ENCODE peak calls at places on chromosomes 12 and 14, in ten cellular contexts. G, J, O, N, E, Y, Q, Z, L and S are unnamed samples.
A peak's percentile ranks its signal among the peaks of the same experiment; 100 is the strongest.

GRCh38 chr14:73007835-73008234 is 19.1 kb downstream of the ZFYVE1 start:
- DNase-seq in G (no peak), J (peak; percentile 15), O (no peak), N (no peak), E (no peak), Y (no peak), Q (peak; percentile 45), Z (no peak), L (no peak), S (peak; percentile 71)

GRCh38 chr12:1534708-1535107 is 59.7 kb downstream of the FBXL14 start:
- DNase-seq in G (no peak), J (no peak), O (no peak), N (no peak), E (no peak), Y (no peak), Q (no peak), Z (no peak), L (no peak), S (no peak)

GRCh38 chr14:50031534-50032313 is 84.6 kb downstream of the VCPKMT start:
- DNase-seq in G (no peak), J (no peak), O (peak; percentile 45), N (no peak), E (no peak), Y (no peak), Q (peak; percentile 45), Z (no peak), L (no peak), S (no peak)

GRCh38 chr14:61213116-61213720 is 67.9 kb downstream of the TMEM30B start:
- DNase-seq in G (no peak), J (no peak), O (peak; percentile 49), N (no peak), E (no peak), Y (no peak), Q (no peak), Z (no peak), L (no peak), S (no peak)

GRCh38 chr14:30990766-30991165 is 34.7 kb upstream of the AP4S1 start:
- DNase-seq in G (no peak), J (no peak), O (peak; percentile 54), N (no peak), E (no peak), Y (no peak), Q (no peak), Z (no peak), L (no peak), S (no peak)

GRCh38 chr12:69844836-69845235 is 19.8 kb downstream of the MYRFL start:
- DNase-seq in G (no peak), J (no peak), O (no peak), N (no peak), E (no peak), Y (no peak), Q (no peak), Z (no peak), L (no peak), S (no peak)

GRCh38 chr14:90383731-90384542 is 12.9 kb upstream of the CALM1 start:
- DNase-seq in G (peak; percentile 60), J (peak; percentile 13), O (peak; percentile 46), N (peak; percentile 81), E (peak; percentile 58), Y (peak; percentile 69), Q (peak; percentile 59), Z (peak; percentile 66), L (no peak), S (peak; percentile 73)

GRCh38 chr12:114671664-114672476 is 12.1 kb downstream of the TBX3 start:
- DNase-seq in G (peak; percentile 44), J (no peak), O (peak; percentile 69), N (no peak), E (no peak), Y (no peak), Q (no peak), Z (peak; percentile 63), L (no peak), S (peak; percentile 64)

DNA sequence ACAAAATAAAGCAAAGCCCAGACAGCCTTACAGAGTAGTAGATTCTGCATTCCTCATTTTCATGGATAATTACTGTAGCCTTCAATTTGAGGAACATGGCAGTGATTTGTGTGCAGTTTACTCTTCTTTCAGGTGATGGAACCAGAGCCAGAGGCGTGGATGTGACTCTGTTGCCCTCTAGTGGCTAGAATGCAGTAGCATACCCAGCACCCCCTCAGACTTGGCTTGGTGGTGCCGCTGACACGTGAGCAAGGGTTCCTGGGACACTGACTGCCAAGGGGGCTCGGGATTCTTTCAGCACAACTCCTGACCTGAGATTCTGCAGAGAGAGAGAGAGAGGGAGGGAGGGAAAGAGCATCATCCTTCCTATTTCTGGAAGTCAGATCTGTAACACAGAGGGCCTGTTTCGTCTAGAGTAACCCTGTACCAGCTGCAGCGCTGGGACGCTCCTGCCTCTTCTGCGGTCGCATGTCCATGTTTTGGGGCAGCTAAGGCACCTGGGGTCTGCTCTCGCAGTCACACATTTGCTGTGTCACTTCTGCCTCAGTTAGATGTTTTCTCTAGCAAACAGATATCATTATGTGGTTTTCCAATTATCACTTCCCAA is 428.0 kb downstream of the NRXN3 start:
- DNase-seq in G (peak; percentile 11), J (peak; percentile 44), O (peak; percentile 26), N (peak; percentile 63), E (peak; percentile 27), Y (peak; percentile 42), Q (peak; percentile 19), Z (peak; percentile 18), L (peak; percentile 68), S (peak; percentile 48)
- TF ChIP-seq CTCF in G (no peak), J (peak; percentile 87), O (peak; percentile 87), N (peak; percentile 15), E (peak; percentile 79), Y (peak; percentile 73), Q (peak; percentile 69), Z (peak; percentile 57), L (peak; percentile 79), S (peak; percentile 81)

GRCh38 chr14:92460916-92461579 is 52.5 kb upstream of the RIN3 start:
- DNase-seq in G (no peak), J (no peak), O (peak; percentile 82), N (peak; percentile 43), E (no peak), Y (peak; percentile 44), Q (no peak), Z (no peak), L (no peak), S (no peak)

GRCh38 chr14:92458136-92458958 is 55.2 kb upstream of the RIN3 start:
- DNase-seq in G (no peak), J (no peak), O (no peak), N (peak; percentile 36), E (no peak), Y (no peak), Q (no peak), Z (no peak), L (no peak), S (no peak)

GRCh38 chr14:92458959-92459478 is 54.6 kb upstream of the RIN3 start:
- DNase-seq in G (no peak), J (no peak), O (no peak), N (peak; percentile 39), E (no peak), Y (no peak), Q (no peak), Z (no peak), L (no peak), S (no peak)

GRCh38 chr14:92460541-92460915 is 53.1 kb upstream of the RIN3 start:
- DNase-seq in G (no peak), J (no peak), O (no peak), N (peak; percentile 36), E (no peak), Y (no peak), Q (no peak), Z (no peak), L (no peak), S (no peak)

DNA sequence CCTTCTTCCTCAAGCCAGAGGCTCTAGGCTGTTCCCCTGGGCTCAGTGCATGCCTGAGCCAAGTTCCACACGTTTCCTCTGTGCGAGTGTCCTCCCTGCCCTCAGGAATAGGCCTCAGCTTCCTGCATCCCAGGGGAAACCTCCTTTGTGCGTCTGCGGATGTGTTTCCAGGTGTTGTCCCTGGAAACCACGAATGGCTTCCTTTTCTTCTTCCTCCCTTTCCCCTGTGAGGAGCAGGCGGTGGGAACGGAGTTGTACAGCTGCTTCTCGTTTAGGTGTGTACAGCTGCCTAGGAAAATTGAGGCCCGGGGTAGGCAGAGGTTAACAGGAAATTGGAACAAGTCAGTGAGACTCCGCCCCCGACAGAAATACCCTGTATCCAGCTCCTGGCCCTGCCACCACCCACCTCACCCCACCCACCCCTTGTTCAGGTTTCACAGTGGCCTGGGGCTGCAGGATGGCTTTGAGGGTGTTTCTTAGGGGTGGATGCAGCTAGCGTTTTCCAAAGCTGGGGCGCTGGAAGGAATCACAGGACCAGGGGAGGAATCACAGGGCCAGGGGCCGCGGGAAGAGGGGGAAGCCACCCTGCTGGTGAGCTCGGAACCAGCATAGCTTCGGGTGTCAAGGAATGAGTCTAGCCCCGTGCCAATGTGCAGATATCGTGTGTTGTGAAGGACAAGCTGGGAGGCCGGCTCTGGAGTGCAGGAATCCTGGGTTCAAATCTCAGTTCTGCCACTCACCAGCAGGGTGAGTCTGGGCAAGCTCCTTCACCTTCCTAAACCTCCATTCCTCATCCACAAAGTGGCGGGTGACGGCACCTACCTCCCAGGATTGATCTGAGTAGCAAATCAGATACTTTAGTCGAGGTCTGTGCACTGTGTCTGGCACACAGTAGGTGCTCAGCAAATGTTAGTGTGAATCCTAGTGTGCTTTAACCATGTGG is 53.8 kb upstream of the RIN3 start:
- DNase-seq in G (no peak), J (no peak), O (no peak), N (peak; percentile 44), E (no peak), Y (peak; percentile 76), Q (no peak), Z (no peak), L (no peak), S (peak; percentile 11)
- H3K4me1 ChIP-seq in G (no peaks in the 10 kb centered on the region), J (peaks cover 5% of the 10 kb centered on the region), O (peaks cover 6% of the 10 kb centered on the region), N (no peaks in the 10 kb centered on the region), E (no peaks in the 10 kb centered on the region), Y (peaks cover 24% of the 10 kb centered on the region), Q (peaks cover 9% of the 10 kb centered on the region), Z (no peaks in the 10 kb centered on the region), L (no peaks in the 10 kb centered on the region), S (no peaks in the 10 kb centered on the region)

DNA sequence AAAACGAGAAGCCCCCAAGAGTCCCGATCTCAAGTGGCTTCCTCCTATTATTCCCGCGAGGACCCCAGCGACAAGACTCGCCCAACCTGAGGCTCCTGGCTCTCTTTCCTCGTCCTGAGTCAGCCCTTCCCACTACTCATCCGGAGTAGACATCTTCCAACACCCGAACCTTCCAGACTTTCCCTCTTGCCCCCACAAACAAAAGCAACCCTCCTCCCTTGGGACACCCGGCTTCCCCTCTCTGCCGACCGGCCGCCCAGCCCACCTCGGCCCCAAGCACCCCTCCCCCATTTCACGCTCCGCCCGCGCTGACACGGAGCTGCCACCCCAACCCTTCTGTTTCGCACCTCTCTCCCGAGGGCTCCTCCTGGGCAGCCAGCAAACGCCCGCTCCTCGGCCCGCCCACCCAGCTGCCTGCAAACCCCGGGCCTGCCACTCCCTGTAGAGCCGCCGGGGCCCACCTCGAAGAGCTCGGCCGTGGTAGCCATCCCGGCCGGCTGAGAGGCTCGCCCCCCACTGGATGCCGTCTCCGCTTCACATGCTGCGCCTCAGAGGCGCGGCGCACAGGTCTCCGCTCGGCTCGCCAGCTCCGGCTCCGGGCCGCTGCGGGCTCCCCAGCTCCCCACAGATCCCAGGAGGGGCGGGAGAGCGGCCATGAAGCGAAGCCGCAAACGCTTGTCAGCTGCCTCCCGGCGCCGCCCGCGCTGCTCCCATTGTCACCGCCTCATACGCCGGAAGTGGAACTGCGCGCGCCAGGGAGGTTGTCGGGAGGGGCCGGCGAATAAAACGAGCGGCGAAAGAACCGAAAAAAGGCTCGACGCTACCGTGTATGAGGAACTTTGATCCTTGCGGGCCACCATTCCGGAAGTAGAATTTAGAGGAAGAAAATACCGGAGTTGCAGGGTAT is at the start of the genes AP5M1 and EXOC5:
- DNase-seq in G (peak; percentile 85), J (peak; percentile 86), O (peak; percentile 89), N (peak; percentile 97), E (peak; percentile 93), Y (peak; percentile 94), Q (peak; percentile 92), Z (peak; percentile 85), L (peak; percentile 66), S (peak; percentile 95)
- TF ChIP-seq POLR2A in G (peak; percentile 36), J (peak; percentile 65), O (peak; percentile 72), N (peak; percentile 60), E (peak; percentile 54), Y (no peak), Q (peak; percentile 52), Z (no peak), L (peak; percentile 58), S (no peak)

GRCh38 chr14:104770851-104771272 is 17.9 kb downstream of the SIVA1 start:
- DNase-seq in G (no peak), J (no peak), O (no peak), N (no peak), E (no peak), Y (peak; percentile 31), Q (no peak), Z (no peak), L (no peak), S (no peak)

GRCh38 chr14:104773505-104774452 is 20.8 kb downstream of the SIVA1 start:
- DNase-seq in G (no peak), J (no peak), O (no peak), N (no peak), E (no peak), Y (no peak), Q (no peak), Z (no peak), L (no peak), S (no peak)

GRCh38 chr14:104772707-104773504 is 20.0 kb downstream of the SIVA1 start:
- DNase-seq in G (no peak), J (no peak), O (no peak), N (no peak), E (no peak), Y (no peak), Q (no peak), Z (no peak), L (no peak), S (no peak)

GRCh38 chr14:104771374-104771773 is 18.4 kb downstream of the SIVA1 start:
- DNase-seq in G (no peak), J (no peak), O (no peak), N (no peak), E (no peak), Y (peak; percentile 18), Q (no peak), Z (no peak), L (no peak), S (no peak)

DNA sequence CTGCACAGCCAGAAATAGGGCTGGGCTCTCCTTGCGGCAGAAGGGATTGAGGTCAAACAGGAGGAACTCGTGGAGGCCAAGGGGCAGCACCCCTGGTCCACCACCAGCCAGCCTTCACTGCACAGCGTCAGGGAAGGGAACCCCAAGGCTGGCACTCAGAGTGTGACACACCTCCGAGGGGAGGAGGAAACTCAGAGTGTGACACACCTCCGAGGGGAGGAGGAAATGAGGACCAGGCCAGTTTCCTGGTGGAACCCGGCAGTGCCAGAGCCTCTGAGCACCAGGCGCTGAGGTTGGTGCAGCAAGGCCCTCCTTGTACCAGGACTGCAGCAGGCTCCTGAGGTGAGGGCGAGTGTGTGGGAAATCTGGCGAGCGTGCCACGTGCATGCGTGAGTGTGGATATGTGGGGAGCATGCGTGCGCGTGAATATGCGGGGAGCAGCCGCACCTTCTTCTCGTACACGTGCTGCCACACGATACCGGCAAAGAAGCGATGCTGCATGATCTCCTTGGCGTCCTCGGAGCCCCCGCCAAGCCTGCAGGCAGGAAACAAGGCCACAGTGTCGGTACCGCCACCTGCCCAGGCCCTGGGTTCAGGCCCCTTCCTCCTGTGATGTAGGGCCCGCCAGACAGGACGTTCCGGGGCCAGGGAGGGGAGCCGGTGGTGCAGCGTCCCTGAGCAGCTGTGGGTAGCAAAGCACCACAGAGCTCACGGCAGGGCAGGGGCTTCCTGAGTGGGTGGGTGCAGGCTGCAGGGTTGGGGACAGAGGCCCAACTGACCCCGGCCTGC is 19.2 kb downstream of the SIVA1 start:
- DNase-seq in G (no peak), J (no peak), O (no peak), N (no peak), E (no peak), Y (peak; percentile 19), Q (no peak), Z (no peak), L (no peak), S (no peak)
- TF ChIP-seq CTCF in G (no peak), J (no peak), O (no peak), N (no peak), E (no peak), Y (no peak), Q (no peak), Z (no peak), L (no peak), S (no peak)